ENCODE peak calls at places on chromosomes 7 and 10, in eight cellular contexts. S, K, A, G, O, N, B and F are unnamed samples.

GRCh38 chr10:71075759-71076472 is 136.5 kb upstream of the UNC5B start:
- DNase-seq in S (no peak), K (no peak), A (no peak), G (no peak), O (no peak), N (no peak), B (no peak), F (no peak)

GRCh38 chr7:75981450-75982305 is 12.7 kb downstream of the TMEM120A start:
- DNase-seq in S (no peak), K (no peak), A (no peak), G (peak), O (no peak), N (no peak), B (no peak), F (no peak)

GRCh38 chr10:104254493-104255243 is at the start of gene GSTO1:
- DNase-seq in S (peak), K (peak), A (no peak), G (peak), O (no peak), N (peak), B (peak), F (peak)

GRCh38 chr7:69598081-69598486 is at the start of gene AUTS2:
- DNase-seq in S (peak), K (peak), A (peak), G (peak), O (peak), N (peak), B (peak), F (peak)

GRCh38 chr10:123912466-123913201 is 21.0 kb upstream of the CPXM2 start:
- DNase-seq in S (no peak), K (no peak), A (no peak), G (no peak), O (no peak), N (no peak), B (no peak), F (no peak)

GRCh38 chr7:115097175-115097671 is 175.3 kb downstream of the MDFIC start:
- DNase-seq in S (peak), K (peak), A (peak), G (no peak), O (peak), N (no peak), B (no peak), F (no peak)

GRCh38 chr7:22783421-22783820 is 39.2 kb downstream of the TOMM7 start:
- DNase-seq in S (no peak), K (peak), A (no peak), G (no peak), O (no peak), N (no peak), B (no peak), F (no peak)

GRCh38 chr7:22269963-22270362 is 87.0 kb downstream of the RAPGEF5 start:
- DNase-seq in S (peak), K (no peak), A (no peak), G (no peak), O (no peak), N (no peak), B (no peak), F (no peak)

GRCh38 chr7:101993311-101993710 is 175.9 kb downstream of the CUX1 start:
- DNase-seq in S (no peak), K (no peak), A (no peak), G (no peak), O (no peak), N (peak), B (no peak), F (no peak)

GRCh38 chr10:117442944-117443676 is 67.9 kb upstream of the PDZD8 start:
- DNase-seq in S (peak), K (peak), A (peak), G (peak), O (no peak), N (peak), B (peak), F (no peak)

GRCh38 chr10:4407783-4408182 is 418.2 kb upstream of the AKR1E2 start:
- DNase-seq in S (no peak), K (peak), A (no peak), G (no peak), O (no peak), N (no peak), B (no peak), F (no peak)

GRCh38 chr7:15558747-15559146 is 3.1 kb downstream of the AGMO start:
- DNase-seq in S (no peak), K (peak), A (peak), G (no peak), O (no peak), N (no peak), B (no peak), F (no peak)

GRCh38 chr7:152587366-152587765 is 88.6 kb downstream of the XRCC2 start:
- DNase-seq in S (no peak), K (no peak), A (no peak), G (no peak), O (no peak), N (no peak), B (no peak), F (no peak)

GRCh38 chr10:42836096-42836495 is 53.5 kb downstream of the BMS1 start:
- DNase-seq in S (no peak), K (peak), A (no peak), G (no peak), O (no peak), N (no peak), B (no peak), F (no peak)

GRCh38 chr10:89458289-89458688 is 43.9 kb downstream of the IFIT5 start:
- DNase-seq in S (no peak), K (no peak), A (no peak), G (no peak), O (peak), N (no peak), B (no peak), F (no peak)

GRCh38 chr10:132575320-132576201 is 38.0 kb downstream of the INPP5A start:
- DNase-seq in S (no peak), K (no peak), A (peak), G (peak), O (peak), N (no peak), B (no peak), F (no peak)

GRCh38 chr7:155806096-155806871 is 6.0 kb downstream of the SHH start:
- DNase-seq in S (no peak), K (peak), A (no peak), G (no peak), O (no peak), N (no peak), B (no peak), F (no peak)
- H3K4me3 ChIP-seq in S (no peak), K (no peak), A (peak), G (no peak), O (peak), N (no peak), B (no peak), F (no peak)

GRCh38 chr7:42222891-42223290 is 14.1 kb downstream of the GLI3 start:
- DNase-seq in S (no peak), K (peak), A (no peak), G (no peak), O (no peak), N (no peak), B (no peak), F (no peak)
- H3K4me3 ChIP-seq in S (no peak), K (no peak), A (no peak), G (no peak), O (no peak), N (no peak), B (no peak), F (no peak)

GRCh38 chr10:7444576-7445226 is 33.9 kb upstream of the SFMBT2 start:
- DNase-seq in S (no peak), K (no peak), A (no peak), G (peak), O (no peak), N (no peak), B (no peak), F (no peak)
- H3K4me3 ChIP-seq in S (no peak), K (no peak), A (no peak), G (no peak), O (no peak), N (no peak), B (no peak), F (no peak)

GRCh38 chr10:106866244-106866845 is 298.2 kb downstream of the SORCS1 start:
- DNase-seq in S (no peak), K (peak), A (no peak), G (no peak), O (no peak), N (no peak), B (no peak), F (no peak)

GRCh38 chr10:106877574-106877973 is 286.9 kb downstream of the SORCS1 start:
- DNase-seq in S (no peak), K (no peak), A (no peak), G (no peak), O (no peak), N (no peak), B (no peak), F (no peak)

GRCh38 chr10:106873770-106874717 is 290.5 kb downstream of the SORCS1 start:
- DNase-seq in S (no peak), K (no peak), A (no peak), G (no peak), O (no peak), N (no peak), B (no peak), F (no peak)

DNA sequence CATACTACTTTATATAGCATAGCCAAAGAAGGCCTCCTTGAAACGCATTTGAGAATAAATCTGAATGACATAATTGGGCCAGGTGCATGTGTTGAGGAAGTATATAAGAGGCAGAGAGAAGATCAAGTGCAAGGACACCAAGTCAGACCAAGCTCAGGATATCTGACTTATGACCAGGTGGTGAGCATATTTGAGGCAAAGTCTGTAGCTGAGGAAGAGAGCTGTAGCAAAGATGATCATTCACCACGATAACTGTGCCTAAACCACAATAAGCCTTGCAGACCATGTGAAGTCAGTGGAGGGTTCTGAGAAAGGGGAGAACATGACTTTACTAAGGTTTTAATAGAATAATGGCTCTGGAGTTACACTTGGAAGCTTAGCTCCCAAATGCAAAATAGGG is 292.3 kb downstream of the SORCS1 start:
- DNase-seq in S (no peak), K (no peak), A (no peak), G (no peak), O (no peak), N (no peak), B (no peak), F (no peak)
- H3K4me3 ChIP-seq in S (no peak), K (no peak), A (no peak), G (no peak), O (no peak), N (no peak), B (no peak), F (no peak)

DNA sequence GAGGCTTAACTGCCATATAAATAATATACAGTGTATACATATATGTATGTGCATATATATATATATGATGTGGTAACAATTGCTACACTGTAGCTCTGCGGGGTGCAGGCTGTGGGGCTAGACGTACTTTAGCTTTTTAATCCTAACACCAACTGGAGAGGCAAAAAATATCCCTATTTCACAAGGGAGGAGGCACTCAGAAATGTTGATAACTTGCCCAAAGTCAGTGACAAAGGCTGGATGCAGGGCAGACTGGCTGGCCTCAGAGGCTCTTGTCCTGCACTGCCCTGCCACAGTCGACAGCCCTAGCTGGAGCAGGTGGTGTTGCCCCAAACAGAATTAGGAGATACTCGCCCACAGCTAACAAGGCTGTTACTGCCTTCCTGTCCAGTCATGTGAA is 1.5 kb upstream of the RELN start:
- DNase-seq in S (peak), K (no peak), A (no peak), G (no peak), O (no peak), N (no peak), B (no peak), F (no peak)
- H3K4me3 ChIP-seq in S (no peak), K (no peak), A (no peak), G (no peak), O (no peak), N (no peak), B (no peak), F (no peak)

DNA sequence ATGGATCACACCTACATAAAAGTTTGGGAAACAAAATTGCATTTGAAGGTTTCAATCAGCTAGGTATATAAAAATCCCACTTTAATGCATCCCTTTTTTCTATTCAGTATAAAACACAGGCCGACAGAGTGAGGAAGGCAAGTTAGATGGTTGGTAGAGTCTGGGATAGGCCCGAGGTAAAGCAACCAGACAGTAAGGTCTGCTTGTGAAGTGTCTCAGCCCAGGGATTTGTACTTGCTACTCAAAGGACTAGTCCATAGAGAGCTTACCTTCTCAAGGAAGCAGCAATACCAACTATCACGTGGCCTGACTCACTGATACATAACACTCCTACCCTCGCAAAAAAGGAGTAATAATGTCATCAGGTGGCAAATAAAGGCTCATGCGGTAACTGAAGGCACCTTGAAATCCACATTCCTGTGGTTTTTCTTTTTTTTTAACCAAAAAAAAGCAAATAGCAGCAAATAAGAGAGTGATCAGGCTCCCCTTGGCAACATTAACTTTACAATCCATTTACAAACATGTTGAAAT is 56.2 kb upstream of the ATP6V0A4 start:
- DNase-seq in S (no peak), K (no peak), A (no peak), G (no peak), O (no peak), N (no peak), B (no peak), F (no peak)
- H3K4me3 ChIP-seq in S (no peak), K (no peak), A (no peak), G (no peak), O (no peak), N (no peak), B (no peak), F (no peak)

GRCh38 chr10:6721964-6722615 is 142.0 kb upstream of the PRKCQ start:
- DNase-seq in S (no peak), K (no peak), A (peak), G (no peak), O (peak), N (no peak), B (no peak), F (no peak)

GRCh38 chr10:6722616-6723004 is 142.5 kb upstream of the PRKCQ start:
- DNase-seq in S (no peak), K (no peak), A (no peak), G (no peak), O (no peak), N (no peak), B (no peak), F (no peak)

GRCh38 chr10:6716521-6716920 is 136.4 kb upstream of the PRKCQ start:
- DNase-seq in S (no peak), K (no peak), A (no peak), G (no peak), O (no peak), N (no peak), B (no peak), F (no peak)

GRCh38 chr10:6726924-6727323 is 146.8 kb upstream of the PRKCQ start:
- DNase-seq in S (no peak), K (no peak), A (no peak), G (no peak), O (no peak), N (no peak), B (no peak), F (no peak)

GRCh38 chr10:6721480-6721879 is 141.4 kb upstream of the PRKCQ start:
- DNase-seq in S (no peak), K (peak), A (peak), G (peak), O (peak), N (no peak), B (no peak), F (no peak)
- H3K4me3 ChIP-seq in S (no peak), K (no peak), A (no peak), G (no peak), O (peak), N (no peak), B (no peak), F (no peak)

GRCh38 chr10:75742355-75742754 is 310.9 kb downstream of the LRMDA start:
- DNase-seq in S (no peak), K (no peak), A (no peak), G (no peak), O (no peak), N (no peak), B (no peak), F (no peak)
- H3K4me3 ChIP-seq in S (no peak), K (no peak), A (no peak), G (no peak), O (no peak), N (no peak), B (no peak), F (no peak)

DNA sequence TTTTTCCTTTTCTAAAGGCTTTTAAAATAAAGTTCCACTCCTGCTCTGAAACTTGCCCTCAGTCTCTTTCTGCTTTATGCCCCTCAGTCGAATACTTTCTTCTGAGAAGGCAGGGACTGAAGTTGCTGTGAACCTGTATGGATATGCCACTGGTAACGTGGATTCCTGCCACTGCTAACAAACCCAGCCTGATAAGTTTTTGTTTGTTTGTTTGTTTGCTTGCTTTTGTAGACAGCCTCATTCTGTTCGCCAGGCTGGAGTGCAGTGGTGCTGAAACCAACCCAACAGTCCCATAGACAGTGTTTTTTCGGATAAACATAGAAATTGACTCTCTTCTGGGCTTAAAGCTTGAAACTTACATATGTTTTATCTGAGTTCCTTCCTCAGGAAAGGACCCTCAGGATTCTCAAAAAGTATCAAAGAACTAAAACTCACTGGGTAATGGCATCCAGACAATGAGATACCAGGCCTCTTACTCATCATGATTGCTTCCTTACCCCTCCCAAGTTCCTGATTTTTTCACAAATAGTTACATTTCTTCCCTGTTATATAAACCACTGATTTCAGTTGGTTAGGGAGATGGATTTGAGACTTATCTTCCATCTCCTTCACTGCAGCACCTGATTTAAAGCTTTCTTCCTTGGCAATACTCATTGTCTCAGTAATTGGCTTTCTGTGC is 273.6 kb downstream of the SDHAF3 start:
- DNase-seq in S (no peak), K (peak), A (no peak), G (no peak), O (no peak), N (no peak), B (no peak), F (no peak)
- H3K4me3 ChIP-seq in S (no peak), K (no peak), A (no peak), G (no peak), O (no peak), N (no peak), B (no peak), F (no peak)